ENCODE peak calls at places on chromosomes 1 and 21, in five cellular contexts. D is astrocyte of the spinal cord, B is thoracic aorta, I is epithelial cell of esophagus, K is gastrocnemius medialis. L is an unnamed sample.

GRCh38 chr21:39676054-39676771 is 63.5 kb downstream of the B3GALT5 start:
- DNase-seq in D (peak; percentile 61), B (no peak), I (peak; percentile 83), K (no peak), L (peak; percentile 16)

GRCh38 chr21:40176732-40177131 is 309.5 kb downstream of the PCP4 start:
- DNase-seq in D (no peak), B (no peak), I (no peak), K (no peak), L (no peak)

GRCh38 chr1:54406339-54407181 is at the start of gene SSBP3:
- DNase-seq in D (peak; percentile 94), B (peak; percentile 53), I (peak; percentile 96), K (peak; percentile 87), L (peak; percentile 95)

GRCh38 chr1:98197356-98197755 is 276.5 kb upstream of the DPYD start:
- DNase-seq in D (no peak), B (no peak), I (no peak), K (no peak), L (peak; percentile 45)

GRCh38 chr1:9280015-9280860 is 12.5 kb upstream of the SPSB1 start:
- DNase-seq in D (peak; percentile 93), B (peak; percentile 57), I (peak; percentile 96), K (no peak), L (peak; percentile 90)

GRCh38 chr1:53237638-53238037 is 680 bp downstream of the MAGOH start:
- DNase-seq in D (no peak), B (no peak), I (no peak), K (no peak), L (no peak)

GRCh38 chr1:91683598-91683951 is 182.9 kb downstream of the CDC7 start:
- DNase-seq in D (no peak), B (no peak), I (no peak), K (no peak), L (no peak)

GRCh38 chr1:48329905-48330304 is 107.4 kb downstream of the SLC5A9 start:
- DNase-seq in D (no peak), B (no peak), I (no peak), K (no peak), L (no peak)

GRCh38 chr1:231954751-231955150 is 328.2 kb downstream of the DISC1 start:
- DNase-seq in D (no peak), B (no peak), I (no peak), K (no peak), L (no peak)

GRCh38 chr1:42941640-42942330 is 16.9 kb downstream of the SLC2A1 start:
- DNase-seq in D (peak; percentile 85), B (peak; percentile 65), I (peak; percentile 89), K (no peak), L (peak; percentile 79)

GRCh38 chr1:29180497-29181412 is 945 bp downstream of the SRSF4 start:
- DNase-seq in D (no peak), B (no peak), I (peak; percentile 31), K (no peak), L (peak; percentile 52)

GRCh38 chr1:183164350-183164749 is 21.7 kb upstream of the LAMC2 start:
- DNase-seq in D (peak; percentile 65), B (no peak), I (peak; percentile 95), K (no peak), L (peak; percentile 68)

GRCh38 chr1:119948342-119949214 is 52.3 kb upstream of the ADAM30 start:
- DNase-seq in D (peak; percentile 84), B (peak; percentile 22), I (peak; percentile 76), K (peak; percentile 38), L (peak; percentile 84)

GRCh38 chr1:109498161-109498801 is 4.4 kb downstream of the CYB561D1 start:
- DNase-seq in D (peak; percentile 19), B (no peak), I (peak; percentile 33), K (no peak), L (peak; percentile 49)

GRCh38 chr1:185489406-185489805 is 172.4 kb upstream of the IVNS1ABP start:
- DNase-seq in D (no peak), B (no peak), I (no peak), K (no peak), L (no peak)

DNA sequence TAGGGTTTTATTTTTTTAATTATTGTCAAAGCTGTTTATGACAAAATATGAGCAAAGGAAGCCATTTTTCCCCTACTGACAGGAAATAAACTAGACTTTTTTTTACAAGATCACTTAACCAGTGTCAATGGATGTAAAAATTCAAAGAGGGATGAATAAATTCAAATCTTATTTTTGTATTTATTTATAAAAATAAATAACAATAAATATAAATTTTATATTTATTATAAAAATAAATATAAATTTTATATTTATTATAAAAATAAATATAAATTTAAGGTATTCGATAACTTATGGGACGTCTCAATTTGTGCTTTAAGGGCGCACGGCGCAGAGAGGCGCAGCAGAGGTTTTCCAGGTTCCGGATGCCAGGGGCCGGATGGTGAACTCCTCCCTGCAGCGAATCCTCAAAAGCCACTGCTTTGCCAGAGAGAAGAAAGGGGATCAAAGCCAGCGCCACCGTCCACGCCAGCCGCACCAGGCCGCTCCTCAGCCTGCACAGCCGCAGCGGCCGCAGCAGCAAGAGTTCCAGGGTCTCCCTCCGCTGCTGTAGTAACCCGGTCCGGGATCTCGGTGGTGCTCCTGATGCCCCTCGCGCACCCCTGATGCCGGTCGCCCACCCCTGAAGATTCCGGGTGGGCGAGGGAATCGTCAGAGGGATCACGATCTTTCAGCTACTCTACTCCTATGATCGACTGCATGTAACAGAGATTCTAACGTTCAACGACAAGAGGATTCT is 28.6 kb upstream of the RLF start:
- DNase-seq in D (peak; percentile 9), B (no peak), I (peak; percentile 10), K (no peak), L (no peak)
- H3K4me3 ChIP-seq in D (peak overlapping the region; percentile 32), B (peak overlapping the region; percentile 49), I (peak overlapping the region; percentile 27), K (peak overlapping the region; percentile 28), L (peak overlapping the region; percentile 33)

DNA sequence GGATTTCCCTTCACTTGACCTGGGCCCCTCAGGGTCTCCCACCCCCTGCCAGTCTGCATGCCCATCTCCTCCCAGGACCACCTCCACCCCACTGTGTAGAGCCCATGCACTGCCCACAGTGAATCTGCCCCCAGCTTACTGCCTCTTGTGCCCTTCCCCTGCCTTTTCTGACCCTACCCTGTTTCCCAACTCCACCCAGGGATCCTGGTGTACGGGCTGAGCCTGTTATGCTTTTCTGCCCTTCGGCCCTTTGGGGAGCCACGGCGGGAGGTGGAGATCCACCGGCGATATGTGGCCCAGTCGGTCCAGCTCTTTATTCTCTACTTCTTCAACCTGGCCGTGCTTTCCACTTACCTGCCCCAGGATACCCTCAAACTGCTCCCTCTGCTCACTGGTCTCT is 1.9 kb downstream of the TMEM79 start:
- DNase-seq in D (no peak), B (no peak), I (no peak), K (no peak), L (no peak)
- TF ChIP-seq CTCF in D (no peak), B (no peak), I (no peak), K (no peak), L (no peak)

DNA sequence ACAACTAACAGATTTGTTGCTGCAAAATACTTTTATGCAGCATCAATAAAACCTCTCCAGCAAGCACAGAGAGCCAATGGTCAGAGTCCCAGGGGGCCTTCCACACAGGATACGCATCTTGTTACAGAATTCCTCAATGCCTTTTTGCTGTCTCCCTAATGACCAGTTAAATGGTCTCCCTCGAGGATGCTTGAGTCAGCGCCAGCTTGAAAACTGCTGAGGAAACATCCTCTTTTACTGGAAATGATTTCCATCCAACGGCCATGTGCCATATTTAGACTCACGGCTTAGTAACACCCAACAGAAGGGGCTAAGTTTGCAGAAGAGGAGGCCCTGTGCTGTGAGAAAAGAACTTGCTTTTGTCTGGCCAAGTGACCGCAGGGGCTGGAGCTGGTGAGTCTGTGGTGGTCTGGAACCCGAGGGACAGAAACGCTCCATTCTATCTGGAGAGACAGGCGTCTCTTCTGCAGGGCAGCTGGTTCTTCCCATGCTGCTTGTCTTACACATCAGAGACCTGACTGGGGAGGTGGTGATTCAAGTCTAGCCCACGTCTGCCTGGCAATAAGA is 496.4 kb downstream of the SETD4 start:
- DNase-seq in D (peak; percentile 99), B (peak; percentile 13), I (no peak), K (peak; percentile 5), L (peak; percentile 96)
- H3K4me3 ChIP-seq in D (no peak overlapping the region), B (peak overlapping the region; percentile 11), I (no peak overlapping the region), K (no peak overlapping the region), L (no peak overlapping the region)

DNA sequence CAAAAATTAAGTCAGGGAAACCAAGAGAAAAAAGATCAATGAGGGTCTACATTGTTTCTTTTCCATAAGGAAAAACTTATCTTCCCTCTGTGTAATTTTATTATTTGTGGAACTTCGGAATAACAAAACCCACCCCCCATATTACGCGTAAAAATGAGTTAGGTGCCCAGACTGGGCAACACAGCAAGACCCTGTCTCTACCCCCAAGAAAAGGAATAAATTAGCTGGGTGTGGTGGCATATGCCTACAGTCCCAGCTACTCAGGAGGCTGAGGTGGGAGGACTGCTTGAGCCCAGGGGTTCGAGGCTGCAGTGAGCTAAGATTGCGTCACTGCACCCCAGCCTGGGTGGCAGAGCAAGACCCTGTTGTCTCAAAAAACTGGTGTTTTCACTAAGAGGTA is 20.4 kb downstream of the PSMB4 start:
- DNase-seq in D (no peak), B (no peak), I (no peak), K (no peak), L (no peak)
- TF ChIP-seq CTCF in D (no peak), B (no peak), I (no peak), K (no peak), L (no peak)

GRCh38 chr1:218163371-218163770 is 121.7 kb upstream of the RRP15 start:
- DNase-seq in D (no peak), B (no peak), I (no peak), K (no peak), L (no peak)

GRCh38 chr1:218165687-218166088 is 119.4 kb upstream of the RRP15 start:
- DNase-seq in D (peak; percentile 4), B (no peak), I (no peak), K (no peak), L (no peak)

GRCh38 chr1:218164930-218165686 is 120.0 kb upstream of the RRP15 start:
- DNase-seq in D (peak; percentile 12), B (no peak), I (no peak), K (no peak), L (peak; percentile 4)

DNA sequence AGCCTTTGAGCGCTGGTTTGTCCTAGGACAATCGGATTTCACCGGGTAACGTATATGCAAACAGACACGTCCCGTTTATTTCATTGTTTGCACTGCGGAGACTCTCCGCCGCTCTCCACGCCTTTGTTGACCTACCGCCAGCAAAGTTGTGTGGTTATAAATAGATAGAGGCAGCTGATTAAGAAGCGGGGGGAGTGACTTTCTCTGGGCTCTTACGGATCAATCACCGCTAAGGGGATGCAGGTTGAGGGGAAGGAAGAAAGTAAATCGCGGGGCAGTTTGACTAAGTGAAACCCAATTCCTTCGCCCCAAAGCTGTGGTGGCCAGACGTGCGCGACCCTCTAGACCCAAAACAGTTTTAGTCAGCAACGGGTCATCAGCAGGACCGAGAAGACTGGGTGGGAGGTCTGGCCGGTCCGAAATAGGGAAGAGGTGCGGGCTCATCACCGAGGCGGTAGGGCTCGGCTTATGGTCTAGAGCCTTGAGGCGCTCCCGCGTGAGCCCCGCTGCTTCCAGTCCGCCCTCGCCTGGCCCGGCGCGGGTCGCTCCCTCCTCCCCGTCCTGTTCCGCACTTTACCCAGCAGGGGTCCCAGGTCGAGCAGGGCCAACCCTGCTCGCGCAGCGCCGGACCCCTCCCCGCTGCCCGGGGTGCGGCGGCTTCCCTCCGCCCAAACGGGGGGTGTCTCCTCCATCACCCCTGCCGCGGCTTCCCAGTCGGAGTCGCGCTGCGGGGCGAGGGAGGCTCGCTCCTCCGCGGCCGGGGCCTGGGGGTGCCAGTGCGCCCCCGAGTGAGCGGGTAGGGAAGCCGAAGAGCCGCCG is 120.8 kb upstream of the RRP15 start:
- DNase-seq in D (peak; percentile 27), B (no peak), I (peak; percentile 25), K (no peak), L (peak; percentile 16)
- H3K4me3 ChIP-seq in D (peak overlapping the region; percentile 52), B (peak overlapping the region; percentile 65), I (peak overlapping the region; percentile 30), K (peak overlapping the region; percentile 47), L (peak overlapping the region; percentile 43)

GRCh38 chr1:200302192-200302892 is 107.5 kb downstream of the ZNF281 start:
- DNase-seq in D (peak; percentile 21), B (no peak), I (peak; percentile 44), K (no peak), L (peak; percentile 47)
- TF ChIP-seq CTCF in D (no peak), B (no peak), I (no peak), K (no peak), L (peak; percentile 9)